ENCODE peak calls at places on chromosomes 4 and X, in six cellular contexts. One of them, this sample, is unnamed.

GRCh38 chr4:114187592-114187991 is 208.1 kb upstream of the ARSJ start:
- DNase-seq in fibroblast of lung: no peak
- DNase-seq in activated CD4-positive, alpha-beta T cell treated with anti-CD3 and anti-CD28 coated beads, Interleukin-2, amount 50 U/mL, for 1 hour: no peak
- DNase-seq in kidney: no peak
- DNase-seq in A673: no peak
- DNase-seq in transverse colon: no peak
- DNase-seq in this sample: no peak

GRCh38 chr4:14478504-14478903 is 523.8 kb upstream of the CPEB2 start:
- DNase-seq in fibroblast of lung: no peak
- DNase-seq in activated CD4-positive, alpha-beta T cell treated with anti-CD3 and anti-CD28 coated beads, Interleukin-2, amount 50 U/mL, for 1 hour: no peak
- DNase-seq in kidney: peak; percentile 24
- DNase-seq in A673: no peak
- DNase-seq in transverse colon: no peak
- DNase-seq in this sample: no peak

GRCh38 chr4:177879851-177880250 is 437.6 kb upstream of the AGA start:
- DNase-seq in fibroblast of lung: no peak
- DNase-seq in activated CD4-positive, alpha-beta T cell treated with anti-CD3 and anti-CD28 coated beads, Interleukin-2, amount 50 U/mL, for 1 hour: no peak
- DNase-seq in kidney: no peak
- DNase-seq in A673: peak; percentile 1
- DNase-seq in transverse colon: no peak
- DNase-seq in this sample: no peak

GRCh38 chrX:13009844-13010243 is 34.6 kb downstream of the FAM9C start:
- DNase-seq in fibroblast of lung: no peak
- DNase-seq in activated CD4-positive, alpha-beta T cell treated with anti-CD3 and anti-CD28 coated beads, Interleukin-2, amount 50 U/mL, for 1 hour: no peak
- DNase-seq in kidney: no peak
- DNase-seq in A673: no peak
- DNase-seq in transverse colon: no peak
- DNase-seq in this sample: no peak

GRCh38 chr4:75327804-75328512 is 186.2 kb downstream of the RCHY1 start:
- DNase-seq in fibroblast of lung: peak; percentile 27
- DNase-seq in activated CD4-positive, alpha-beta T cell treated with anti-CD3 and anti-CD28 coated beads, Interleukin-2, amount 50 U/mL, for 1 hour: no peak
- DNase-seq in kidney: peak; percentile 60
- DNase-seq in A673: no peak
- DNase-seq in transverse colon: no peak
- DNase-seq in this sample: no peak

GRCh38 chrX:1323315-1323714 is 13.3 kb upstream of the IL3RA start:
- DNase-seq in fibroblast of lung: no peak
- DNase-seq in activated CD4-positive, alpha-beta T cell treated with anti-CD3 and anti-CD28 coated beads, Interleukin-2, amount 50 U/mL, for 1 hour: peak; percentile 40
- DNase-seq in kidney: peak; percentile 47
- DNase-seq in A673: peak; percentile 57
- DNase-seq in transverse colon: peak; percentile 63
- DNase-seq in this sample: peak; percentile 8

GRCh38 chr4:74632634-74633033 is 161.7 kb downstream of the BTC start:
- DNase-seq in fibroblast of lung: peak; percentile 100
- DNase-seq in activated CD4-positive, alpha-beta T cell treated with anti-CD3 and anti-CD28 coated beads, Interleukin-2, amount 50 U/mL, for 1 hour: peak; percentile 6
- DNase-seq in kidney: no peak
- DNase-seq in A673: peak; percentile 21
- DNase-seq in transverse colon: peak; percentile 24
- DNase-seq in this sample: no peak

GRCh38 chrX:108396188-108396885 is 41.9 kb downstream of the COL4A6 start:
- DNase-seq in fibroblast of lung: no peak
- DNase-seq in activated CD4-positive, alpha-beta T cell treated with anti-CD3 and anti-CD28 coated beads, Interleukin-2, amount 50 U/mL, for 1 hour: no peak
- DNase-seq in kidney: no peak
- DNase-seq in A673: no peak
- DNase-seq in transverse colon: no peak
- DNase-seq in this sample: no peak

GRCh38 chrX:153455571-153455970 is 9.7 kb upstream of the TREX2 start:
- DNase-seq in fibroblast of lung: no peak
- DNase-seq in activated CD4-positive, alpha-beta T cell treated with anti-CD3 and anti-CD28 coated beads, Interleukin-2, amount 50 U/mL, for 1 hour: no peak
- DNase-seq in kidney: peak; percentile 66
- DNase-seq in A673: no peak
- DNase-seq in transverse colon: no peak
- DNase-seq in this sample: no peak

GRCh38 chr4:74543983-74544382 is 99.0 kb downstream of the AREG start:
- DNase-seq in fibroblast of lung: peak; percentile 87
- DNase-seq in activated CD4-positive, alpha-beta T cell treated with anti-CD3 and anti-CD28 coated beads, Interleukin-2, amount 50 U/mL, for 1 hour: no peak
- DNase-seq in kidney: no peak
- DNase-seq in A673: no peak
- DNase-seq in transverse colon: no peak
- DNase-seq in this sample: no peak

GRCh38 chr4:212438-213174 is 88.3 kb downstream of the ZNF718 start:
- DNase-seq in fibroblast of lung: peak; percentile 88
- DNase-seq in activated CD4-positive, alpha-beta T cell treated with anti-CD3 and anti-CD28 coated beads, Interleukin-2, amount 50 U/mL, for 1 hour: no peak
- DNase-seq in kidney: peak; percentile 91
- DNase-seq in A673: peak; percentile 70
- DNase-seq in transverse colon: peak; percentile 22
- DNase-seq in this sample: no peak

GRCh38 chrX:155086202-155086840 is 15.0 kb downstream of the BRCC3 start:
- DNase-seq in fibroblast of lung: peak; percentile 39
- DNase-seq in activated CD4-positive, alpha-beta T cell treated with anti-CD3 and anti-CD28 coated beads, Interleukin-2, amount 50 U/mL, for 1 hour: peak; percentile 31
- DNase-seq in kidney: peak; percentile 45
- DNase-seq in A673: peak; percentile 53
- DNase-seq in transverse colon: peak; percentile 30
- DNase-seq in this sample: no peak

GRCh38 chr4:61200991-61201526 is 933 bp downstream of the ADGRL3 start:
- DNase-seq in fibroblast of lung: peak; percentile 49
- DNase-seq in activated CD4-positive, alpha-beta T cell treated with anti-CD3 and anti-CD28 coated beads, Interleukin-2, amount 50 U/mL, for 1 hour: no peak
- DNase-seq in kidney: peak; percentile 68
- DNase-seq in A673: no peak
- DNase-seq in transverse colon: no peak
- DNase-seq in this sample: peak; percentile 54

GRCh38 chr4:30821891-30822612 is 101.9 kb downstream of the PCDH7 start:
- DNase-seq in fibroblast of lung: peak; percentile 25
- DNase-seq in activated CD4-positive, alpha-beta T cell treated with anti-CD3 and anti-CD28 coated beads, Interleukin-2, amount 50 U/mL, for 1 hour: no peak
- DNase-seq in kidney: no peak
- DNase-seq in A673: peak; percentile 72
- DNase-seq in transverse colon: no peak
- DNase-seq in this sample: no peak

GRCh38 chrX:75786290-75786689 is 1.2 kb upstream of the MAGEE2 start:
- DNase-seq in fibroblast of lung: no peak
- DNase-seq in activated CD4-positive, alpha-beta T cell treated with anti-CD3 and anti-CD28 coated beads, Interleukin-2, amount 50 U/mL, for 1 hour: no peak
- DNase-seq in kidney: no peak
- DNase-seq in A673: no peak
- DNase-seq in transverse colon: no peak
- DNase-seq in this sample: no peak

GRCh38 chr4:112290341-112290740 is 4.6 kb upstream of the TIFA start:
- DNase-seq in fibroblast of lung: no peak
- DNase-seq in activated CD4-positive, alpha-beta T cell treated with anti-CD3 and anti-CD28 coated beads, Interleukin-2, amount 50 U/mL, for 1 hour: no peak
- DNase-seq in kidney: no peak
- DNase-seq in A673: no peak
- DNase-seq in transverse colon: no peak
- DNase-seq in this sample: no peak

GRCh38 chr4:73450398-73451004 is 14.5 kb downstream of the AFP start:
- DNase-seq in fibroblast of lung: peak; percentile 83
- DNase-seq in activated CD4-positive, alpha-beta T cell treated with anti-CD3 and anti-CD28 coated beads, Interleukin-2, amount 50 U/mL, for 1 hour: no peak
- DNase-seq in kidney: peak; percentile 64
- DNase-seq in A673: peak; percentile 14
- DNase-seq in transverse colon: no peak
- DNase-seq in this sample: peak; percentile 89

GRCh38 chrX:48071064-48071985 is at the start of gene ZNF630:
- DNase-seq in fibroblast of lung: peak; percentile 24
- DNase-seq in activated CD4-positive, alpha-beta T cell treated with anti-CD3 and anti-CD28 coated beads, Interleukin-2, amount 50 U/mL, for 1 hour: peak; percentile 33
- DNase-seq in kidney: peak; percentile 89
- DNase-seq in A673: no peak
- DNase-seq in transverse colon: peak; percentile 85
- DNase-seq in this sample: peak; percentile 76

GRCh38 chr4:139609647-139610046 is 53.6 kb upstream of the SETD7 start:
- DNase-seq in fibroblast of lung: peak; percentile 40
- DNase-seq in activated CD4-positive, alpha-beta T cell treated with anti-CD3 and anti-CD28 coated beads, Interleukin-2, amount 50 U/mL, for 1 hour: no peak
- DNase-seq in kidney: no peak
- DNase-seq in A673: peak; percentile 82
- DNase-seq in transverse colon: no peak
- DNase-seq in this sample: no peak

GRCh38 chr4:74473155-74473811 is 28.3 kb downstream of the AREG start:
- DNase-seq in fibroblast of lung: peak; percentile 89
- DNase-seq in activated CD4-positive, alpha-beta T cell treated with anti-CD3 and anti-CD28 coated beads, Interleukin-2, amount 50 U/mL, for 1 hour: no peak
- DNase-seq in kidney: no peak
- DNase-seq in A673: peak; percentile 17
- DNase-seq in transverse colon: no peak
- DNase-seq in this sample: no peak

GRCh38 chrX:119062750-119063374 is 9.9 kb upstream of the CT47C1 start:
- DNase-seq in fibroblast of lung: peak; percentile 2
- DNase-seq in activated CD4-positive, alpha-beta T cell treated with anti-CD3 and anti-CD28 coated beads, Interleukin-2, amount 50 U/mL, for 1 hour: no peak
- DNase-seq in kidney: no peak
- DNase-seq in A673: peak; percentile 77
- DNase-seq in transverse colon: no peak
- DNase-seq in this sample: no peak

GRCh38 chr4:166391501-166391900 is 518.5 kb downstream of the TLL1 start:
- DNase-seq in fibroblast of lung: no peak
- DNase-seq in activated CD4-positive, alpha-beta T cell treated with anti-CD3 and anti-CD28 coated beads, Interleukin-2, amount 50 U/mL, for 1 hour: no peak
- DNase-seq in kidney: no peak
- DNase-seq in A673: no peak
- DNase-seq in transverse colon: no peak
- DNase-seq in this sample: no peak

GRCh38 chrX:74286950-74287349 is 17.0 kb upstream of the ZCCHC13 start:
- DNase-seq in fibroblast of lung: peak; percentile 80
- DNase-seq in activated CD4-positive, alpha-beta T cell treated with anti-CD3 and anti-CD28 coated beads, Interleukin-2, amount 50 U/mL, for 1 hour: no peak
- DNase-seq in kidney: no peak
- DNase-seq in A673: no peak
- DNase-seq in transverse colon: no peak
- DNase-seq in this sample: no peak

GRCh38 chrX:101397779-101398178 is 7.0 kb downstream of the RPL36A start:
- DNase-seq in fibroblast of lung: peak; percentile 20
- DNase-seq in activated CD4-positive, alpha-beta T cell treated with anti-CD3 and anti-CD28 coated beads, Interleukin-2, amount 50 U/mL, for 1 hour: no peak
- DNase-seq in kidney: no peak
- DNase-seq in A673: no peak
- DNase-seq in transverse colon: no peak
- DNase-seq in this sample: no peak

GRCh38 chr4:166493828-166494432 is 620.9 kb downstream of the TLL1 start:
- DNase-seq in fibroblast of lung: peak; percentile 6
- DNase-seq in activated CD4-positive, alpha-beta T cell treated with anti-CD3 and anti-CD28 coated beads, Interleukin-2, amount 50 U/mL, for 1 hour: no peak
- DNase-seq in kidney: no peak
- DNase-seq in A673: no peak
- DNase-seq in transverse colon: no peak
- DNase-seq in this sample: no peak

GRCh38 chr4:108029321-108029720 is 39.6 kb downstream of the HADH start:
- DNase-seq in fibroblast of lung: no peak
- DNase-seq in activated CD4-positive, alpha-beta T cell treated with anti-CD3 and anti-CD28 coated beads, Interleukin-2, amount 50 U/mL, for 1 hour: no peak
- DNase-seq in kidney: no peak
- DNase-seq in A673: no peak
- DNase-seq in transverse colon: no peak
- DNase-seq in this sample: no peak

GRCh38 chr4:53816561-53816960 is 225.3 kb upstream of the LNX1 start:
- DNase-seq in fibroblast of lung: no peak
- DNase-seq in activated CD4-positive, alpha-beta T cell treated with anti-CD3 and anti-CD28 coated beads, Interleukin-2, amount 50 U/mL, for 1 hour: no peak
- DNase-seq in kidney: no peak
- DNase-seq in A673: no peak
- DNase-seq in transverse colon: no peak
- DNase-seq in this sample: no peak

GRCh38 chr4:152983221-152983620 is 47.1 kb downstream of the FHDC1 start:
- DNase-seq in fibroblast of lung: no peak
- DNase-seq in activated CD4-positive, alpha-beta T cell treated with anti-CD3 and anti-CD28 coated beads, Interleukin-2, amount 50 U/mL, for 1 hour: no peak
- DNase-seq in kidney: no peak
- DNase-seq in A673: no peak
- DNase-seq in transverse colon: no peak
- DNase-seq in this sample: no peak

GRCh38 chrX:40928076-40928475 is 157.2 kb upstream of the USP9X start:
- DNase-seq in fibroblast of lung: no peak
- DNase-seq in activated CD4-positive, alpha-beta T cell treated with anti-CD3 and anti-CD28 coated beads, Interleukin-2, amount 50 U/mL, for 1 hour: no peak
- DNase-seq in kidney: no peak
- DNase-seq in A673: no peak
- DNase-seq in transverse colon: no peak
- DNase-seq in this sample: no peak

GRCh38 chr4:70737006-70737405 is 15.2 kb downstream of the RUFY3 start:
- DNase-seq in fibroblast of lung: no peak
- DNase-seq in activated CD4-positive, alpha-beta T cell treated with anti-CD3 and anti-CD28 coated beads, Interleukin-2, amount 50 U/mL, for 1 hour: no peak
- DNase-seq in kidney: no peak
- DNase-seq in A673: no peak
- DNase-seq in transverse colon: no peak
- DNase-seq in this sample: no peak

GRCh38 chrX:81263067-81263466 is 61.2 kb downstream of the SH3BGRL start:
- DNase-seq in fibroblast of lung: no peak
- DNase-seq in activated CD4-positive, alpha-beta T cell treated with anti-CD3 and anti-CD28 coated beads, Interleukin-2, amount 50 U/mL, for 1 hour: no peak
- DNase-seq in kidney: no peak
- DNase-seq in A673: no peak
- DNase-seq in transverse colon: no peak
- DNase-seq in this sample: no peak

GRCh38 chrX:19715711-19716638 is 171.4 kb downstream of the SH3KBP1 start:
- DNase-seq in fibroblast of lung: no peak
- DNase-seq in activated CD4-positive, alpha-beta T cell treated with anti-CD3 and anti-CD28 coated beads, Interleukin-2, amount 50 U/mL, for 1 hour: no peak
- DNase-seq in kidney: no peak
- DNase-seq in A673: no peak
- DNase-seq in transverse colon: no peak
- DNase-seq in this sample: peak; percentile 25

GRCh38 chr4:147334478-147334877 is 146.4 kb upstream of the EDNRA start:
- DNase-seq in fibroblast of lung: peak; percentile 60
- DNase-seq in activated CD4-positive, alpha-beta T cell treated with anti-CD3 and anti-CD28 coated beads, Interleukin-2, amount 50 U/mL, for 1 hour: no peak
- DNase-seq in kidney: no peak
- DNase-seq in A673: peak; percentile 96
- DNase-seq in transverse colon: no peak
- DNase-seq in this sample: no peak

GRCh38 chrX:72396117-72396516 is 90.4 kb upstream of the CITED1 start:
- DNase-seq in fibroblast of lung: no peak
- DNase-seq in activated CD4-positive, alpha-beta T cell treated with anti-CD3 and anti-CD28 coated beads, Interleukin-2, amount 50 U/mL, for 1 hour: no peak
- DNase-seq in kidney: no peak
- DNase-seq in A673: no peak
- DNase-seq in transverse colon: no peak
- DNase-seq in this sample: no peak

GRCh38 chrX:63889001-63889400 is 104.0 kb upstream of the ARHGEF9 start:
- DNase-seq in fibroblast of lung: peak; percentile 4
- DNase-seq in activated CD4-positive, alpha-beta T cell treated with anti-CD3 and anti-CD28 coated beads, Interleukin-2, amount 50 U/mL, for 1 hour: no peak
- DNase-seq in kidney: no peak
- DNase-seq in A673: no peak
- DNase-seq in transverse colon: no peak
- DNase-seq in this sample: no peak

GRCh38 chr4:182194115-182194834 is 48.9 kb upstream of the TENM3 start:
- DNase-seq in fibroblast of lung: peak; percentile 38
- DNase-seq in activated CD4-positive, alpha-beta T cell treated with anti-CD3 and anti-CD28 coated beads, Interleukin-2, amount 50 U/mL, for 1 hour: no peak
- DNase-seq in kidney: no peak
- DNase-seq in A673: no peak
- DNase-seq in transverse colon: no peak
- DNase-seq in this sample: no peak